ENCODE peak calls at places on chromosome X, in eight cellular contexts. X is bronchial epithelial cell, G is progenitor cell of endocrine pancreas, D is fibroblast of mammary gland, B is IMR-90, W is fibroblast of pulmonary artery, V is endodermal cell, U is cardiac muscle cell. L is an unnamed sample.

GRCh38 chrX:49725923-49726904 is 30.4 kb upstream of the PAGE1 start:
- DNase-seq in X (no peak), G (no peak), D (no peak), B (no peak), W (no peak), V (no peak), U (no peak), L (no peak)

GRCh38 chrX:96770315-96770714 is 85.7 kb downstream of the DIAPH2 start:
- DNase-seq in X (no peak), G (no peak), D (peak; percentile 33), B (peak; percentile 18), W (peak; percentile 46), V (no peak), U (peak; percentile 31), L (no peak)

GRCh38 chrX:71622347-71623104 is 4.2 kb upstream of the CXCR3 start:
- DNase-seq in X (peak; percentile 35), G (no peak), D (peak; percentile 56), B (peak; percentile 57), W (peak; percentile 77), V (peak; percentile 88), U (peak; percentile 83), L (peak; percentile 46)

GRCh38 chrX:104270916-104271512 is 16.3 kb upstream of the ESX1 start:
- DNase-seq in X (peak; percentile 47), G (no peak), D (peak; percentile 42), B (peak; percentile 22), W (peak; percentile 46), V (peak; percentile 86), U (peak; percentile 46), L (peak; percentile 13)

GRCh38 chrX:826026-826425 is 195.4 kb downstream of the SHOX start:
- DNase-seq in X (no peak), G (no peak), D (peak; percentile 49), B (no peak), W (peak; percentile 23), V (no peak), U (no peak), L (no peak)

GRCh38 chrX:134782796-134783195 is 124.5 kb upstream of the PLAC1 start:
- DNase-seq in X (peak; percentile 44), G (no peak), D (peak; percentile 58), B (peak; percentile 59), W (peak; percentile 67), V (no peak), U (peak; percentile 59), L (no peak)

GRCh38 chrX:51496501-51497291 is at the start of gene NUDT11:
- DNase-seq in X (peak; percentile 68), G (peak; percentile 68), D (peak; percentile 69), B (peak; percentile 72), W (peak; percentile 69), V (peak; percentile 90), U (peak; percentile 80), L (peak; percentile 17)

GRCh38 chrX:81237516-81237915 is 35.6 kb downstream of the SH3BGRL start:
- DNase-seq in X (no peak), G (no peak), D (no peak), B (no peak), W (no peak), V (no peak), U (no peak), L (no peak)

GRCh38 chrX:39850630-39851152 is 247.1 kb downstream of the BCOR start:
- DNase-seq in X (no peak), G (no peak), D (peak; percentile 62), B (peak; percentile 69), W (peak; percentile 69), V (peak; percentile 78), U (peak; percentile 54), L (no peak)

GRCh38 chrX:11105080-11105479 is 6.1 kb upstream of the HCCS start:
- DNase-seq in X (peak; percentile 89), G (no peak), D (peak; percentile 67), B (peak; percentile 54), W (peak; percentile 43), V (no peak), U (peak; percentile 48), L (no peak)

GRCh38 chrX:49829016-49829415 is at the start of gene PAGE4:
- DNase-seq in X (no peak), G (no peak), D (no peak), B (no peak), W (no peak), V (peak; percentile 72), U (no peak), L (no peak)

GRCh38 chrX:1809581-1809980 is 194.7 kb downstream of the ASMT start:
- DNase-seq in X (no peak), G (no peak), D (no peak), B (no peak), W (no peak), V (no peak), U (no peak), L (no peak)

GRCh38 chrX:8738588-8739189 is 6.8 kb upstream of the ANOS1 start:
- DNase-seq in X (no peak), G (no peak), D (peak; percentile 45), B (peak; percentile 29), W (peak; percentile 59), V (peak; percentile 77), U (peak; percentile 62), L (no peak)

GRCh38 chrX:85503258-85504158 is 124.0 kb upstream of the POF1B start:
- DNase-seq in X (peak; percentile 91), G (no peak), D (no peak), B (no peak), W (no peak), V (no peak), U (no peak), L (no peak)

GRCh38 chrX:46710425-46710824 is 48.5 kb downstream of the SLC9A7 start:
- DNase-seq in X (peak; percentile 93), G (no peak), D (peak; percentile 11), B (peak; percentile 62), W (peak; percentile 37), V (no peak), U (peak; percentile 17), L (no peak)

GRCh38 chrX:97066381-97066780 is 182.7 kb downstream of the RPA4 start:
- DNase-seq in X (no peak), G (no peak), D (no peak), B (no peak), W (no peak), V (no peak), U (no peak), L (no peak)

GRCh38 chrX:132853040-132853439 is 105.4 kb downstream of the HS6ST2 start:
- DNase-seq in X (peak; percentile 80), G (no peak), D (peak; percentile 28), B (no peak), W (peak; percentile 74), V (no peak), U (peak; percentile 54), L (no peak)

GRCh38 chrX:148573119-148573518 is 72.7 kb downstream of the AFF2 start:
- DNase-seq in X (no peak), G (no peak), D (no peak), B (no peak), W (no peak), V (peak; percentile 62), U (no peak), L (no peak)
- TF ChIP-seq CTCF in X (no peak), G (no peak), D (no peak), B (no peak), W (no peak), V (peak; percentile 67), U (no peak), L (no peak)

DNA sequence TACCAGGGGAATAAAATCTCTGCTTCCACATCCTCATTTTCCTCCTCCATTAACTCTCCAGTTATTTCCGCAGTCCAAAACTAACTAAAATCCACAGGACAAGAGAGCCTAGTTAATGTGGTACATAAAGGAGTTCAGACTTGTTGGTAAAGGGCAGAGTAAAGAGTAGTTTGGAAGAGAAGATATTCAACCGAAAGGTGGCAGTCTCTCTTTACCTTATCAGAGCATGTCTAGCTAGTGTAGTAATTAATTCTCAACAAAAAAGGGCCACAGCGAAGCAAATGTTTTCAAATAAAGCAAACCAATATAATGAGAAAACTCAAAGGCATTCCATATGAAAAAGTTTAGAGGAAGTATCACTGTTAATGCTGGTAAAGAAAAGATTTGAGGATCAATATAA is 286.5 kb downstream of the GLUD2 start:
- DNase-seq in X (peak; percentile 0), G (no peak), D (peak; percentile 0), B (no peak), W (no peak), V (no peak), U (no peak), L (no peak)
- TF ChIP-seq CTCF in X (no peak), G (peak; percentile 18), D (no peak), B (no peak), W (no peak), V (peak; percentile 70), U (no peak), L (no peak)

DNA sequence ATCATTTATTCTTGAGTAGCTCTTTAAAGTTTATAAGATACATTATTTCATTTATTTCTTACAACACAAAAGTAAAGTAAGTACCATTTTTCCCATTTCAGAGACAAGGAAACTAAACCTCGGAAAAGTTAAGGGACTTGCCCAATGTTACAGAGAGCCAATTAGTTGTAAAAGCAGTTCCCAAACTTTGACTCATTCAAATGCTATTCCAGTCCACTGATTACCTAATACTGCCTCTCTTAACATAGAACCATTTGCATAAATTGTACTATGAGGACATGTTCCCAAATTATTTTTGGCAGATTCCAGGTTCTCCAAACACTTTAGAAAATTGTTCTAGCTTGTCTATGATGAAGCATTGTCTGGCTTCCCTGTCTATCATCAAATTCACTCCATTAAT is 45.6 kb upstream of the GRIA3 start:
- DNase-seq in X (peak; percentile 67), G (no peak), D (peak; percentile 74), B (no peak), W (peak; percentile 24), V (no peak), U (no peak), L (no peak)
- TF ChIP-seq CTCF in X (no peak), G (no peak), D (no peak), B (no peak), W (no peak), V (no peak), U (no peak), L (no peak)

DNA sequence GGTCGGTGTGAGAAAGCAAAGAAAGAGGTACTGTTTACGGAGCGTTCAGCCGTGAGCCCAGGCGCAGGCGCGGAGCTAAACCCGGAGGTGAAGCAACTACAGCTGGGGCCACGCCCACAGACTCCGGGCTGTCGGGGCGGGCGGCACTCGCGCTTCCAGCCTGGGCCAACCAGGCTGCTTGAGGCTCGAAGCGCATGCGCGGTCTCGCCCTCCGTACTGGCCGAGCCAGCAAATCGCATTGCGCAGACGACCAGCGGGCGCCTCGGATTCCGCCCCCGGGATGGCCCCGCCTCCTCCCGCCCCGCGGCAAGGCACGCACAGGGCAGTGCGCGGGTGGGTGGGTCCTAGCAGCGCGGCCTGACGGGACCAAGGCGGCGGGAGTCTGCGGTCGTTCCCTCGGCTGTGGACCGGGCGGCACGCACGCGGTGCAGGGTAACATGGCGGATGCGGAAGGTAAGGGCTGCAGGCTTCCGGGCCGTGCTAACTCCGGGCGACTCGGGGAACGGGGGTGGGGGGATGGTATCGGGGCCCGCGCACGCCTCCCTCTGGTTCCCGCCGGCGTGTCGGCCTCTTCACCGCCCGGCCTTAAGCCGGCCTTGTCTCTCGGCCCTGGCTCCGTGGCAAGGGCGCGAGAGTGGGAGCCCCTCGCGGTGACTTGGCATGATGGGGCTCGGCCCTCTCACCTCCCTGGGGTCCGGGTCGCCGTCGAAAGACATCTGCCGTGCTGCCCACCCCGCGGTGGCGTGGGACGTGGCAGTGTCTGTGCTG is at the start of gene DKC1:
- DNase-seq in X (peak; percentile 87), G (peak; percentile 87), D (peak; percentile 92), B (peak; percentile 94), W (peak; percentile 96), V (peak; percentile 96), U (peak; percentile 97), L (peak; percentile 87)
- TF ChIP-seq CTCF in X (peak; percentile 9), G (no peak), D (no peak), B (peak; percentile 7), W (no peak), V (peak; percentile 32), U (no peak), L (peak; percentile 3)

L was measured in natural killer cell.